ENCODE peak calls at places on chromosomes 16 and 17, in four cellular contexts. Y is ureter, O is amygdala, L is H7. U is an unnamed sample.

GRCh38 chr17:8740486-8740885 is 4.2 kb downstream of the CCDC42 start:
- DNase-seq in Y (no peak), O (no peak), L (peak), U (no peak)

GRCh38 chr16:5944971-5945370 is 847.4 kb upstream of the EEF2KMT start:
- DNase-seq in Y (no peak), O (no peak), L (no peak), U (no peak)

GRCh38 chr17:22703786-22704441 is 1011.6 kb downstream of the KCNJ18 start:
- DNase-seq in Y (no peak), O (no peak), L (peak), U (no peak)

GRCh38 chr17:47813077-47813476 is 8.5 kb downstream of the OSBPL7 start:
- DNase-seq in Y (no peak), O (no peak), L (peak), U (no peak)

GRCh38 chr16:2252806-2253148 is 1.4 kb upstream of the ECI1 start:
- DNase-seq in Y (no peak), O (no peak), L (peak), U (no peak)

GRCh38 chr16:61684566-61684965 is 351.7 kb downstream of the CDH8 start:
- DNase-seq in Y (no peak), O (no peak), L (no peak), U (no peak)

GRCh38 chr16:79865918-79866317 is 265.4 kb upstream of the MAF start:
- DNase-seq in Y (no peak), O (no peak), L (no peak), U (no peak)

GRCh38 chr16:53456625-53457024 is 22.4 kb downstream of the RBL2 start:
- DNase-seq in Y (no peak), O (no peak), L (no peak), U (no peak)

GRCh38 chr17:30360396-30360795 is 18.3 kb upstream of the CPD start:
- DNase-seq in Y (no peak), O (no peak), L (no peak), U (no peak)

GRCh38 chr16:65572156-65572555 is 450.3 kb upstream of the CDH11 start:
- DNase-seq in Y (no peak), O (no peak), L (no peak), U (no peak)

GRCh38 chr16:27776556-27776955 is 226.6 kb downstream of the KATNIP start:
- DNase-seq in Y (no peak), O (peak), L (peak), U (no peak)

GRCh38 chr17:68775338-68775737 is 174.2 kb upstream of the FAM20A start:
- DNase-seq in Y (no peak), O (no peak), L (no peak), U (no peak)

GRCh38 chr17:62995377-62995885 is 29.4 kb downstream of the TANC2 start:
- DNase-seq in Y (no peak), O (no peak), L (peak), U (no peak)

GRCh38 chr16:70395345-70395901 is 43.5 kb downstream of the ST3GAL2 start:
- DNase-seq in Y (peak), O (peak), L (peak), U (peak)

GRCh38 chr16:20918486-20919239 is 18.1 kb downstream of the LYRM1 start:
- DNase-seq in Y (peak), O (no peak), L (no peak), U (peak)

GRCh38 chr16:90019543-90020259 is 445 bp upstream of the DBNDD1 start:
- DNase-seq in Y (no peak), O (no peak), L (peak), U (no peak)

GRCh38 chr17:47850692-47851573 is at the start of gene SP6:
- DNase-seq in Y (peak), O (no peak), L (peak), U (peak)

GRCh38 chr17:5785867-5786509 is 201.7 kb upstream of the NLRP1 start:
- DNase-seq in Y (no peak), O (no peak), L (no peak), U (no peak)

GRCh38 chr17:5118219-5118618 is 2.4 kb downstream of the USP6 start:
- DNase-seq in Y (no peak), O (no peak), L (no peak), U (peak)

GRCh38 chr17:4230142-4230541 is 33.6 kb downstream of the ANKFY1 start:
- DNase-seq in Y (peak), O (no peak), L (no peak), U (no peak)

GRCh38 chr17:10197721-10198508 is 491 bp downstream of the GAS7 start:
- DNase-seq in Y (no peak), O (no peak), L (peak), U (no peak)

GRCh38 chr17:4407851-4408250 is 25.9 kb upstream of the SPNS3 start:
- DNase-seq in Y (peak), O (no peak), L (no peak), U (no peak)

GRCh38 chr17:44788139-44788538 is 29.4 kb downstream of the ADAM11 start:
- DNase-seq in Y (no peak), O (no peak), L (no peak), U (no peak)

GRCh38 chr17:72529386-72529785 is 408.6 kb downstream of the SOX9 start:
- DNase-seq in Y (no peak), O (peak), L (no peak), U (no peak)

GRCh38 chr17:65487161-65487560 is 74.3 kb downstream of the AXIN2 start:
- DNase-seq in Y (no peak), O (no peak), L (no peak), U (no peak)

GRCh38 chr17:71237903-71238538 is 882.8 kb upstream of the SOX9 start:
- DNase-seq in Y (no peak), O (no peak), L (no peak), U (no peak)

GRCh38 chr16:78988361-78988992 is 612.1 kb downstream of the MAF start:
- DNase-seq in Y (no peak), O (no peak), L (peak), U (no peak)

GRCh38 chr17:57994436-57994835 is 6.4 kb upstream of the VEZF1 start:
- DNase-seq in Y (no peak), O (no peak), L (no peak), U (no peak)

GRCh38 chr16:10181196-10182162 is 749 bp downstream of the GRIN2A start:
- DNase-seq in Y (peak), O (peak), L (peak), U (peak)

GRCh38 chr16:89711601-89712475 is 8.9 kb downstream of the VPS9D1 start:
- DNase-seq in Y (no peak), O (no peak), L (peak), U (peak)

U was measured in right lobe of liver.